ENCODE peak calls at places on chromosomes 7 and 10, in nine cellular contexts. J is activated naive CD4-positive, alpha-beta T cell treated with Interleukin-2 at 50 U/mL for 16 hours; Q is dorsolateral prefrontal cortex; L is colonic mucosa; I is T1000; U is cardiac muscle cell; F is activated gamma-delta T cell treated with anti-CD3 and anti-CD28 coated beads, Interleukin-2, amount 50 U/mL, for 16 hours; V is stimulated activated CD8-positive, alpha-beta memory T cell treated with anti-CD3 and anti-CD28 coated beads, Interleukin-4, amount 100 ng/mL, for 24 hours; X is T47D. C is an unnamed sample.

GRCh38 chr7:117875566-117875965 is 2.3 kb upstream of the CTTNBP2 start:
- DNase-seq in J (no peak), Q (no peak), L (no peak), I (no peak), U (no peak), F (no peak), V (no peak), X (no peak), C (no peak)

GRCh38 chr7:64643567-64643966 is 22.4 kb upstream of the ZNF107 start:
- DNase-seq in J (no peak), Q (no peak), L (no peak), I (no peak), U (no peak), F (no peak), V (no peak), X (no peak), C (no peak)

GRCh38 chr10:132859084-132859855 is 73.3 kb upstream of the NKX6-2 start:
- DNase-seq in J (no peak), Q (peak), L (no peak), I (no peak), U (no peak), F (no peak), V (no peak), X (no peak), C (no peak)

GRCh38 chr10:133379152-133379800 is at the start of gene PAOX:
- DNase-seq in J (peak), Q (peak), L (peak), I (peak), U (peak), F (no peak), V (peak), X (peak), C (peak)

GRCh38 chr7:128031901-128032604 is 816 bp upstream of the LRRC4 start:
- DNase-seq in J (peak), Q (no peak), L (no peak), I (peak), U (peak), F (peak), V (peak), X (no peak), C (peak)

GRCh38 chr7:95095259-95096122 is 188.1 kb downstream of the PPP1R9A start:
- DNase-seq in J (no peak), Q (no peak), L (no peak), I (no peak), U (peak), F (no peak), V (no peak), X (no peak), C (no peak)

GRCh38 chr7:18231854-18232253 is 204.2 kb upstream of the PRPS1L1 start:
- DNase-seq in J (no peak), Q (no peak), L (no peak), I (no peak), U (no peak), F (no peak), V (no peak), X (no peak), C (no peak)

GRCh38 chr10:21494221-21495001 is 31.1 kb downstream of the SKIDA1 start:
- DNase-seq in J (peak), Q (no peak), L (peak), I (no peak), U (peak), F (no peak), V (no peak), X (no peak), C (no peak)

GRCh38 chr10:78211476-78212110 is 177.9 kb downstream of the RPS24 start:
- DNase-seq in J (no peak), Q (peak), L (no peak), I (peak), U (peak), F (no peak), V (no peak), X (peak), C (no peak)

GRCh38 chr7:39073432-39073831 is 95.7 kb downstream of the POU6F2 start:
- DNase-seq in J (no peak), Q (no peak), L (no peak), I (no peak), U (peak), F (no peak), V (no peak), X (no peak), C (no peak)

GRCh38 chr10:92834331-92834730 is 14.0 kb upstream of the EXOC6 start:
- DNase-seq in J (no peak), Q (no peak), L (no peak), I (no peak), U (no peak), F (no peak), V (no peak), X (no peak), C (no peak)

GRCh38 chr7:11760372-11760771 is 71.6 kb downstream of the THSD7A start:
- DNase-seq in J (no peak), Q (no peak), L (no peak), I (no peak), U (peak), F (no peak), V (no peak), X (no peak), C (no peak)

GRCh38 chr10:71423268-71423667 is 26.5 kb downstream of the CDH23 start:
- DNase-seq in J (no peak), Q (no peak), L (no peak), I (no peak), U (no peak), F (no peak), V (no peak), X (no peak), C (no peak)

GRCh38 chr10:13938940-13939339 is 352.2 kb downstream of the PRPF18 start:
- DNase-seq in J (no peak), Q (no peak), L (no peak), I (no peak), U (no peak), F (no peak), V (no peak), X (no peak), C (no peak)

GRCh38 chr7:26441640-26442277 is 150.1 kb downstream of the SNX10 start:
- DNase-seq in J (no peak), Q (no peak), L (no peak), I (no peak), U (no peak), F (no peak), V (no peak), X (no peak), C (no peak)

GRCh38 chr10:30502266-30503058 is 68.5 kb downstream of the MAP3K8 start:
- DNase-seq in J (no peak), Q (no peak), L (no peak), I (no peak), U (peak), F (peak), V (peak), X (no peak), C (no peak)

GRCh38 chr7:2928256-2928612 is 84.1 kb upstream of the GNA12 start:
- DNase-seq in J (no peak), Q (no peak), L (no peak), I (no peak), U (no peak), F (no peak), V (no peak), X (no peak), C (no peak)

GRCh38 chr10:2992401-2993198 is 74.7 kb upstream of the PFKP start:
- DNase-seq in J (no peak), Q (no peak), L (no peak), I (no peak), U (no peak), F (no peak), V (no peak), X (no peak), C (no peak)

GRCh38 chr7:27083646-27084045 is 12.2 kb downstream of the HOXA1 start:
- DNase-seq in J (no peak), Q (no peak), L (no peak), I (no peak), U (no peak), F (no peak), V (no peak), X (no peak), C (no peak)

GRCh38 chr10:77282163-77282562 is 355.4 kb downstream of the KCNMA1 start:
- DNase-seq in J (no peak), Q (no peak), L (no peak), I (no peak), U (no peak), F (no peak), V (no peak), X (no peak), C (no peak)

GRCh38 chr7:14835399-14835798 is 67.2 kb downstream of the DGKB start:
- DNase-seq in J (no peak), Q (no peak), L (no peak), I (no peak), U (no peak), F (no peak), V (no peak), X (no peak), C (no peak)

GRCh38 chr7:102864958-102865357 is 47.8 kb upstream of the LRRC17 start:
- DNase-seq in J (no peak), Q (no peak), L (no peak), I (no peak), U (peak), F (no peak), V (no peak), X (no peak), C (no peak)

GRCh38 chr7:128963327-128963757 is 25.6 kb downstream of the IRF5 start:
- DNase-seq in J (peak), Q (no peak), L (no peak), I (no peak), U (no peak), F (no peak), V (no peak), X (no peak), C (no peak)

GRCh38 chr7:5528071-5528814 is 104.6 kb upstream of the TNRC18 start:
- DNase-seq in J (peak), Q (peak), L (peak), I (no peak), U (peak), F (no peak), V (no peak), X (no peak), C (no peak)

GRCh38 chr7:38374507-38374906 is 101.1 kb upstream of the TARP start:
- DNase-seq in J (peak), Q (no peak), L (no peak), I (peak), U (peak), F (peak), V (no peak), X (no peak), C (no peak)